ENCODE peak calls at places on chromosomes 7 and 10, in nine cellular contexts. T, O, U, E, M, W, G, I and V are unnamed samples.
A peak's percentile ranks its signal among the peaks of the same experiment; 100 is the strongest.

GRCh38 chr7:93185303-93186027 is 37.3 kb upstream of the SAMD9L start:
- DNase-seq in T (no peak), O (no peak), U (no peak), E (no peak), M (no peak), W (no peak), G (no peak), I (peak; percentile 66), V (peak; percentile 4)

GRCh38 chr7:31192996-31193395 is 140.9 kb downstream of the ADCYAP1R1 start:
- DNase-seq in T (peak; percentile 56), O (peak; percentile 72), U (peak; percentile 87), E (peak; percentile 91), M (peak; percentile 52), W (peak; percentile 24), G (peak; percentile 40), I (peak; percentile 42), V (peak; percentile 66)

GRCh38 chr10:48463318-48464003 is 141.4 kb downstream of the ARHGAP22 start:
- DNase-seq in T (no peak), O (no peak), U (no peak), E (no peak), M (peak; percentile 38), W (peak; percentile 24), G (no peak), I (peak; percentile 60), V (no peak)

GRCh38 chr10:15316877-15317464 is 54.1 kb downstream of the FAM171A1 start:
- DNase-seq in T (no peak), O (no peak), U (no peak), E (no peak), M (no peak), W (no peak), G (no peak), I (no peak), V (no peak)

GRCh38 chr10:20494474-20494873 is 402.6 kb downstream of the NEBL start:
- DNase-seq in T (peak; percentile 15), O (no peak), U (no peak), E (no peak), M (no peak), W (peak; percentile 21), G (no peak), I (peak; percentile 35), V (no peak)

GRCh38 chr10:52220947-52221346 is 93.1 kb upstream of the DKK1 start:
- DNase-seq in T (no peak), O (no peak), U (no peak), E (no peak), M (no peak), W (no peak), G (no peak), I (no peak), V (no peak)

GRCh38 chr7:8035190-8035589 is 66.6 kb downstream of the GLCCI1 start:
- DNase-seq in T (no peak), O (no peak), U (no peak), E (peak; percentile 15), M (no peak), W (no peak), G (no peak), I (no peak), V (no peak)

GRCh38 chr10:128078136-128078969 is 47.9 kb downstream of the MKI67 start:
- DNase-seq in T (peak; percentile 30), O (no peak), U (no peak), E (peak; percentile 47), M (peak; percentile 22), W (peak; percentile 31), G (peak; percentile 50), I (peak; percentile 73), V (peak; percentile 30)

GRCh38 chr7:21806388-21806787 is 139.3 kb downstream of the CDCA7L start:
- DNase-seq in T (peak; percentile 26), O (no peak), U (no peak), E (no peak), M (no peak), W (no peak), G (no peak), I (no peak), V (no peak)

GRCh38 chr7:91999631-92000571 is 59.2 kb downstream of the AKAP9 start:
- DNase-seq in T (no peak), O (no peak), U (no peak), E (no peak), M (no peak), W (no peak), G (no peak), I (no peak), V (no peak)

GRCh38 chr10:126013489-126014281 is 117.3 kb downstream of the FANK1 start:
- DNase-seq in T (peak; percentile 87), O (no peak), U (no peak), E (no peak), M (no peak), W (peak; percentile 91), G (no peak), I (peak; percentile 82), V (peak; percentile 69)

GRCh38 chr10:120077707-120078492 is 185.4 kb downstream of the SEC23IP start:
- DNase-seq in T (no peak), O (no peak), U (no peak), E (no peak), M (no peak), W (no peak), G (no peak), I (no peak), V (no peak)

GRCh38 chr7:44473295-44473694 is 17.2 kb downstream of the NUDCD3 start:
- DNase-seq in T (peak; percentile 69), O (no peak), U (no peak), E (no peak), M (no peak), W (no peak), G (no peak), I (peak; percentile 50), V (no peak)

GRCh38 chr10:103550229-103550628 is 56.7 kb downstream of the NEURL1 start:
- DNase-seq in T (no peak), O (no peak), U (no peak), E (no peak), M (no peak), W (no peak), G (no peak), I (no peak), V (no peak)

GRCh38 chr7:73397521-73397934 is 36.0 kb upstream of the FZD9 start:
- DNase-seq in T (no peak), O (peak; percentile 36), U (no peak), E (peak; percentile 75), M (no peak), W (no peak), G (no peak), I (no peak), V (no peak)

GRCh38 chr7:21427861-21428641 is at the start of gene SP4:
- DNase-seq in T (peak; percentile 94), O (peak; percentile 97), U (peak; percentile 96), E (peak; percentile 99), M (peak; percentile 96), W (peak; percentile 96), G (peak; percentile 87), I (peak; percentile 98), V (peak; percentile 94)

GRCh38 chr7:88254721-88255120 is 34.9 kb upstream of the SRI start:
- DNase-seq in T (peak; percentile 85), O (no peak), U (no peak), E (no peak), M (no peak), W (no peak), G (no peak), I (peak; percentile 82), V (peak; percentile 75)

GRCh38 chr10:24685958-24686540 is 37.6 kb downstream of the ARHGAP21 start:
- DNase-seq in T (peak; percentile 55), O (no peak), U (no peak), E (no peak), M (no peak), W (peak; percentile 45), G (no peak), I (peak; percentile 75), V (peak; percentile 69)

GRCh38 chr10:59628456-59628855 is 81.2 kb downstream of the SLC16A9 start:
- DNase-seq in T (peak; percentile 10), O (no peak), U (no peak), E (peak; percentile 9), M (no peak), W (no peak), G (no peak), I (no peak), V (no peak)

GRCh38 chr7:47460251-47460989 is 121.5 kb downstream of the TNS3 start:
- DNase-seq in T (no peak), O (no peak), U (peak; percentile 92), E (peak; percentile 65), M (no peak), W (no peak), G (no peak), I (peak; percentile 50), V (no peak)

GRCh38 chr7:43729214-43729923 is at the start of gene COA1:
- DNase-seq in T (peak; percentile 91), O (peak; percentile 91), U (peak; percentile 89), E (peak; percentile 93), M (peak; percentile 86), W (peak; percentile 94), G (peak; percentile 94), I (peak; percentile 96), V (peak; percentile 86)

GRCh38 chr10:116866987-116867595 is 17.8 kb downstream of the ENO4 start:
- DNase-seq in T (no peak), O (no peak), U (no peak), E (no peak), M (no peak), W (peak; percentile 14), G (no peak), I (peak; percentile 45), V (no peak)

GRCh38 chr7:138417103-138417695 is 42.9 kb upstream of the TRIM24 start:
- DNase-seq in T (no peak), O (no peak), U (no peak), E (no peak), M (no peak), W (no peak), G (peak; percentile 59), I (no peak), V (no peak)

GRCh38 chr7:11833431-11833830 is 1.4 kb upstream of the THSD7A start:
- DNase-seq in T (peak; percentile 50), O (no peak), U (peak; percentile 89), E (peak; percentile 93), M (no peak), W (no peak), G (peak; percentile 53), I (no peak), V (no peak)

GRCh38 chr10:17175551-17175950 is 25.9 kb downstream of the TRDMT1 start:
- DNase-seq in T (peak; percentile 57), O (no peak), U (no peak), E (no peak), M (no peak), W (peak; percentile 38), G (no peak), I (peak; percentile 45), V (peak; percentile 52)

GRCh38 chr7:30988346-30989005 is 24.7 kb downstream of the GHRHR start:
- DNase-seq in T (peak; percentile 85), O (peak; percentile 69), U (no peak), E (peak; percentile 44), M (peak; percentile 79), W (no peak), G (no peak), I (peak; percentile 35), V (no peak)

GRCh38 chr7:103964269-103964668 is 25.2 kb downstream of the RELN start:
- DNase-seq in T (no peak), O (no peak), U (no peak), E (no peak), M (no peak), W (no peak), G (no peak), I (no peak), V (no peak)

GRCh38 chr7:102424129-102424551 is 9.2 kb upstream of the ORAI2 start:
- DNase-seq in T (no peak), O (no peak), U (no peak), E (peak; percentile 88), M (no peak), W (no peak), G (no peak), I (no peak), V (no peak)

GRCh38 chr7:108358553-108358952 is 97.7 kb downstream of the NRCAM start:
- DNase-seq in T (peak; percentile 92), O (no peak), U (peak; percentile 90), E (peak; percentile 74), M (no peak), W (peak; percentile 89), G (no peak), I (peak; percentile 98), V (peak; percentile 68)

GRCh38 chr10:113285291-113285690 is 267.6 kb upstream of the HABP2 start:
- DNase-seq in T (no peak), O (no peak), U (no peak), E (no peak), M (no peak), W (no peak), G (no peak), I (peak; percentile 34), V (no peak)

GRCh38 chr10:110613341-110613995 is 30.7 kb upstream of the RBM20 start:
- DNase-seq in T (no peak), O (no peak), U (no peak), E (no peak), M (no peak), W (no peak), G (peak; percentile 57), I (no peak), V (no peak)